ENCODE peak calls at places on chromosomes 2 and 18, in five cellular contexts. R is testis, X is AG09309, A is HT-29, E is bronchial epithelial cell. L is an unnamed sample.

GRCh38 chr2:11389551-11390528 is 45.4 kb upstream of the ROCK2 start:
- DNase-seq in A (peak), X (no peak), E (peak), R (no peak), L (no peak)

GRCh38 chr2:223523541-223523940 is 78.6 kb downstream of the SCG2 start:
- DNase-seq in A (no peak), X (no peak), E (peak), R (no peak), L (peak)

GRCh38 chr2:42036413-42036812 is 11.4 kb upstream of the PKDCC start:
- DNase-seq in R (no peak), A (peak), E (no peak), X (no peak), L (no peak)

GRCh38 chr2:38505779-38506178 is 96.9 kb downstream of the HNRNPLL start:
- DNase-seq in X (peak), R (peak), A (no peak), E (peak), L (peak)

GRCh38 chr2:205771063-205771462 is 88.8 kb downstream of the NRP2 start:
- DNase-seq in A (no peak), X (no peak), R (no peak), E (no peak), L (no peak)

GRCh38 chr2:110737783-110738182 is 5.4 kb downstream of the ACOXL start:
- DNase-seq in R (no peak), X (no peak), A (no peak), E (no peak), L (no peak)

GRCh38 chr2:54701029-54701428 is 22.4 kb upstream of the EML6 start:
- DNase-seq in A (no peak), X (no peak), E (peak), R (no peak), L (no peak)

GRCh38 chr2:54570925-54571694 is 115.0 kb downstream of the SPTBN1 start:
- DNase-seq in X (peak), E (peak), A (no peak), R (peak), L (peak)

GRCh38 chr2:222738759-222739292 is 67.4 kb downstream of the MOGAT1 start:
- DNase-seq in E (no peak), A (peak), X (no peak), R (no peak), L (no peak)

GRCh38 chr2:241540391-241540765 is 18.2 kb upstream of the BOK start:
- DNase-seq in A (no peak), E (peak), X (no peak), R (no peak), L (peak)

GRCh38 chr2:99735753-99736152 is 245.9 kb upstream of the REV1 start:
- DNase-seq in A (no peak), E (no peak), R (no peak), X (no peak), L (no peak)

GRCh38 chr2:230224458-230224857 is 1.1 kb upstream of the SP140 start:
- DNase-seq in R (no peak), A (no peak), E (no peak), X (no peak), L (no peak)

GRCh38 chr18:65754121-65754520 is 3.3 kb downstream of the CDH7 start:
- DNase-seq in E (peak), X (no peak), R (no peak), A (peak), L (no peak)

GRCh38 chr2:36478332-36478738 is 119.6 kb downstream of the FEZ2 start:
- DNase-seq in E (peak), X (peak), R (no peak), A (no peak), L (peak)

GRCh38 chr2:128237911-128238697 is 80.6 kb downstream of the HS6ST1 start:
- DNase-seq in X (no peak), R (no peak), A (no peak), E (no peak), L (no peak)

GRCh38 chr18:28875059-28875458 is 698.1 kb upstream of the CDH2 start:
- DNase-seq in E (no peak), A (no peak), R (no peak), X (peak), L (no peak)